ENCODE peak calls at places on chromosome 7, in seven cellular contexts. O is EL; X is stimulated activated CD4-positive, alpha-beta T cell treated with anti-CD3 and anti-CD28 coated beads, Interleukin-2, amount 100 ng/mL, for 48 hours; G is glomerular endothelial cell; I is activated CD8-positive, alpha-beta memory T cell treated with anti-CD3 and anti-CD28 coated beads, Interleukin-2, amount 50 U/mL, for 48 hours; A is left cardiac atrium; P is bronchial epithelial cell. S is an unnamed sample.

GRCh38 chr7:27183682-27184341 is 1.2 kb downstream of the HOXA11 start:
- DNase-seq in O (peak; percentile 33), X (no peak), G (no peak), I (peak; percentile 56), A (no peak), P (no peak), S (no peak)

GRCh38 chr7:105218215-105218614 is 170.5 kb downstream of the SRPK2 start:
- DNase-seq in O (peak; percentile 20), X (no peak), G (no peak), I (no peak), A (no peak), P (peak; percentile 89), S (no peak)

GRCh38 chr7:106190589-106191330 is 78.6 kb upstream of the SYPL1 start:
- DNase-seq in O (no peak), X (no peak), G (peak; percentile 89), I (no peak), A (no peak), P (no peak), S (no peak)

GRCh38 chr7:75872073-75872782 is 6.6 kb upstream of the RHBDD2 start:
- DNase-seq in O (no peak), X (no peak), G (no peak), I (no peak), A (no peak), P (peak; percentile 13), S (peak; percentile 40)

GRCh38 chr7:57868771-57869483 is 418.9 kb downstream of the ZNF716 start:
- DNase-seq in O (no peak), X (no peak), G (no peak), I (peak; percentile 40), A (peak; percentile 20), P (no peak), S (peak; percentile 0)

GRCh38 chr7:18583305-18583704 is 87.8 kb downstream of the HDAC9 start:
- DNase-seq in O (peak; percentile 72), X (no peak), G (no peak), I (no peak), A (no peak), P (peak; percentile 14), S (peak; percentile 6)

GRCh38 chr7:98280791-98281756 is at the start of gene BRI3:
- DNase-seq in O (peak; percentile 90), X (peak; percentile 88), G (no peak), I (peak; percentile 93), A (peak; percentile 91), P (peak; percentile 44), S (peak; percentile 95)

GRCh38 chr7:31488562-31489203 is 25.2 kb upstream of the ITPRID1 start:
- DNase-seq in O (peak; percentile 59), X (peak; percentile 30), G (no peak), I (peak; percentile 81), A (peak; percentile 26), P (peak; percentile 43), S (peak; percentile 27)

GRCh38 chr7:105713488-105714465 is 132.5 kb upstream of the EFCAB10 start:
- DNase-seq in O (peak; percentile 42), X (no peak), G (no peak), I (no peak), A (no peak), P (peak; percentile 44), S (peak; percentile 41)

GRCh38 chr7:115047968-115048720 is 126.2 kb downstream of the MDFIC start:
- DNase-seq in O (peak; percentile 9), X (no peak), G (peak; percentile 57), I (no peak), A (no peak), P (peak; percentile 65), S (peak; percentile 27)

GRCh38 chr7:108351715-108352114 is 104.5 kb downstream of the NRCAM start:
- DNase-seq in O (no peak), X (no peak), G (no peak), I (no peak), A (no peak), P (peak; percentile 39), S (no peak)

GRCh38 chr7:27647052-27647451 is 15.6 kb downstream of the HIBADH start:
- DNase-seq in O (peak; percentile 71), X (no peak), G (no peak), I (no peak), A (no peak), P (peak; percentile 85), S (no peak)

GRCh38 chr7:103048833-103049232 is 25.8 kb downstream of the FBXL13 start:
- DNase-seq in O (peak; percentile 3), X (no peak), G (no peak), I (no peak), A (no peak), P (no peak), S (no peak)

GRCh38 chr7:123712619-123713018 is 36.2 kb downstream of the WASL start:
- DNase-seq in O (peak; percentile 53), X (no peak), G (no peak), I (no peak), A (no peak), P (no peak), S (peak; percentile 46)

GRCh38 chr7:130272456-130273080 is 5.9 kb downstream of the CPA2 start:
- DNase-seq in O (no peak), X (no peak), G (no peak), I (no peak), A (no peak), P (peak; percentile 71), S (peak; percentile 22)

GRCh38 chr7:76074972-76075370 is 27.1 kb downstream of the MDH2 start:
- DNase-seq in O (peak; percentile 48), X (no peak), G (no peak), I (no peak), A (no peak), P (peak; percentile 42), S (no peak)

GRCh38 chr7:85226401-85227085 is 39.7 kb upstream of the SEMA3D start:
- DNase-seq in O (peak; percentile 10), X (no peak), G (no peak), I (no peak), A (no peak), P (no peak), S (no peak)

GRCh38 chr7:38310601-38311057 is 37.2 kb upstream of the TARP start:
- DNase-seq in O (no peak), X (no peak), G (no peak), I (no peak), A (peak; percentile 67), P (no peak), S (no peak)

GRCh38 chr7:38040831-38041230 is 120.4 kb downstream of the EPDR1 start:
- DNase-seq in O (no peak), X (no peak), G (no peak), I (no peak), A (no peak), P (no peak), S (no peak)

GRCh38 chr7:66296555-66296954 is 91.4 kb downstream of the TPST1 start:
- DNase-seq in O (no peak), X (no peak), G (no peak), I (no peak), A (no peak), P (peak; percentile 76), S (peak; percentile 66)

GRCh38 chr7:94955807-94956206 is 48.4 kb downstream of the PPP1R9A start:
- DNase-seq in O (no peak), X (no peak), G (no peak), I (no peak), A (no peak), P (no peak), S (no peak)

GRCh38 chr7:98224701-98225181 is 13.5 kb downstream of the BHLHA15 start:
- DNase-seq in O (no peak), X (no peak), G (no peak), I (no peak), A (no peak), P (no peak), S (no peak)

GRCh38 chr7:17095951-17096350 is 202.5 kb upstream of the AHR start:
- DNase-seq in O (no peak), X (no peak), G (no peak), I (no peak), A (no peak), P (no peak), S (no peak)

S was measured in AG08395.